ENCODE peak calls at places on chromosomes 5 and 9, in eight cellular contexts. O is A549, W is ovary, P is H1, B is upper lobe of left lung, H is tibial nerve, U is sigmoid colon, J is HepG2. N is an unnamed sample. For H3K4me1, the result is how much of the 10 kb centered on the place peaks cover.

GRCh38 chr5:55160493-55161209 is 680 bp downstream of the GPX8 start:
- DNase-seq in O (peak), J (no peak), U (peak), P (no peak), H (peak), W (no peak), B (peak), N (no peak)

GRCh38 chr5:9212605-9213004 is 333.3 kb downstream of the SEMA5A start:
- DNase-seq in U (no peak), J (no peak), W (no peak), P (no peak), H (no peak), B (no peak), O (no peak), N (no peak)

GRCh38 chr5:151251621-151252020 is 1.4 kb upstream of the GM2A start:
- DNase-seq in P (no peak), J (no peak), B (no peak), O (no peak), U (no peak), H (no peak), W (no peak), N (no peak)

GRCh38 chr5:51302358-51302757 is 80.9 kb upstream of the ISL1 start:
- DNase-seq in H (no peak), J (no peak), P (no peak), W (no peak), U (no peak), O (no peak), B (no peak), N (no peak)

GRCh38 chr5:154943527-154943926 is 2.7 kb downstream of the MRPL22 start:
- DNase-seq in H (no peak), P (no peak), O (no peak), J (no peak), B (no peak), W (no peak), U (no peak), N (no peak)

GRCh38 chr5:149412783-149413476 is 33.8 kb upstream of the IL17B start:
- DNase-seq in J (no peak), U (peak), O (no peak), W (peak), H (no peak), B (no peak), P (no peak), N (no peak)

GRCh38 chr9:104905931-104906330 is 22.0 kb downstream of the ABCA1 start:
- DNase-seq in U (no peak), H (no peak), O (no peak), W (no peak), P (peak), J (no peak), B (no peak), N (no peak)

GRCh38 chr5:13740471-13740870 is 204.0 kb downstream of the DNAH5 start:
- DNase-seq in O (no peak), U (no peak), W (no peak), P (no peak), B (no peak), J (no peak), H (no peak), N (no peak)

GRCh38 chr5:138033916-138034315 is 1.0 kb upstream of the FAM13B start:
- DNase-seq in B (no peak), W (no peak), P (no peak), J (no peak), U (no peak), O (no peak), H (no peak), N (no peak)

GRCh38 chr5:134527156-134527960 is 1.9 kb downstream of the JADE2 start:
- DNase-seq in O (peak), W (peak), U (peak), P (peak), H (peak), J (peak), B (peak), N (peak)

GRCh38 chr5:150492621-150493020 is 15.3 kb upstream of the NDST1 start:
- DNase-seq in P (no peak), J (no peak), W (no peak), U (no peak), O (peak), H (no peak), B (no peak), N (no peak)

GRCh38 chr9:70672136-70672535 is 257.7 kb upstream of the KLF9 start:
- DNase-seq in U (no peak), P (no peak), O (no peak), H (no peak), J (no peak), W (no peak), B (no peak), N (no peak)

GRCh38 chr9:135471751-135472640 is 7.6 kb upstream of the PPP1R26 start:
- DNase-seq in U (no peak), H (no peak), B (no peak), J (no peak), O (no peak), W (no peak), P (no peak), N (no peak)

GRCh38 chr9:37333288-37333687 is 89.2 kb upstream of the GRHPR start:
- DNase-seq in O (no peak), J (no peak), B (no peak), W (no peak), P (no peak), H (no peak), U (no peak), N (no peak)

GRCh38 chr9:21762064-21762463 is 40.4 kb upstream of the MTAP start:
- DNase-seq in U (no peak), P (no peak), W (no peak), J (no peak), O (no peak), H (no peak), B (no peak), N (no peak)

GRCh38 chr5:139682016-139682975 is 34.1 kb downstream of the CXXC5 start:
- DNase-seq in H (no peak), W (no peak), P (no peak), O (no peak), U (no peak), B (no peak), J (no peak), N (no peak)

GRCh38 chr5:115962565-115963402 is 509 bp downstream of the LVRN start:
- DNase-seq in H (no peak), O (no peak), U (peak), W (peak), B (no peak), P (peak), J (no peak), N (peak)

GRCh38 chr5:7250004-7250403 is 145.9 kb upstream of the ADCY2 start:
- DNase-seq in P (no peak), B (no peak), U (no peak), W (no peak), J (no peak), H (no peak), O (no peak), N (no peak)

GRCh38 chr5:31492824-31493223 is 39.1 kb downstream of the DROSHA start:
- DNase-seq in O (no peak), H (no peak), P (no peak), W (no peak), J (no peak), U (no peak), B (no peak), N (no peak)

GRCh38 chr5:89147026-89147425 is 264.0 kb upstream of the MEF2C start:
- DNase-seq in H (no peak), J (no peak), P (no peak), U (no peak), W (no peak), B (no peak), O (no peak), N (no peak)

GRCh38 chr5:144125163-144125726 is 45.2 kb downstream of the YIPF5 start:
- DNase-seq in O (no peak), P (no peak), U (no peak), B (no peak), W (no peak), J (no peak), H (no peak), N (no peak)

GRCh38 chr5:78808380-78808779 is 159.8 kb upstream of the LHFPL2 start:
- DNase-seq in W (peak), U (no peak), O (no peak), H (no peak), J (no peak), B (no peak), P (no peak), N (no peak)

GRCh38 chr5:142913728-142914338 is 143.7 kb downstream of the ARHGAP26 start:
- DNase-seq in P (no peak), W (no peak), B (no peak), H (no peak), U (no peak), J (no peak), O (no peak), N (no peak)

GRCh38 chr5:1173485-1174070 is 27.8 kb upstream of the SLC6A19 start:
- DNase-seq in W (no peak), O (no peak), B (no peak), P (no peak), U (no peak), H (no peak), J (no peak), N (no peak)

GRCh38 chr5:103203226-103203625 is 55.3 kb upstream of the MACIR start:
- DNase-seq in H (no peak), B (no peak), U (no peak), P (no peak), J (no peak), W (no peak), O (no peak), N (no peak)

GRCh38 chr5:88944751-88945507 is 61.9 kb upstream of the MEF2C start:
- DNase-seq in B (no peak), W (no peak), H (no peak), O (no peak), U (no peak), J (no peak), P (no peak), N (no peak)

GRCh38 chr5:98775962-98776687 is 2.7 kb downstream of the RGMB start:
- DNase-seq in O (no peak), J (no peak), W (no peak), U (no peak), P (no peak), H (no peak), B (no peak), N (no peak)

GRCh38 chr5:10594591-10595210 is 30.8 kb downstream of the ANKRD33B start:
- DNase-seq in U (no peak), J (no peak), W (no peak), O (no peak), B (peak), H (no peak), P (no peak), N (no peak)

GRCh38 chr9:108356806-108357205 is 499.0 kb downstream of the ACTL7B start:
- DNase-seq in P (no peak), B (no peak), H (no peak), U (no peak), W (no peak), J (no peak), O (no peak), N (no peak)

GRCh38 chr5:109689740-109690455 is at the start of gene MAN2A1:
- DNase-seq in J (peak), O (peak), P (peak), H (peak), B (peak), U (peak), W (peak), N (peak)

GRCh38 chr9:113600871-113601545 is 137.5 kb downstream of the RGS3 start:
- DNase-seq in P (no peak), W (peak), U (no peak), H (no peak), J (no peak), O (no peak), B (no peak), N (no peak)

GRCh38 chr5:180950291-180950949 is 38.2 kb upstream of the BTNL3 start:
- DNase-seq in H (no peak), P (no peak), J (no peak), W (no peak), O (no peak), U (no peak), B (no peak), N (no peak)

GRCh38 chr5:145856285-145856818 is 16.5 kb downstream of the GRXCR2 start:
- DNase-seq in H (peak), J (peak), B (peak), W (peak), P (peak), U (peak), O (no peak), N (peak)

GRCh38 chr5:54676964-54677363 is 159.4 kb downstream of the SNX18 start:
- DNase-seq in O (no peak), U (no peak), W (no peak), B (no peak), H (no peak), J (no peak), P (no peak), N (no peak)

GRCh38 chr5:159415301-159415937 is 85.1 kb upstream of the IL12B start:
- DNase-seq in W (peak), B (no peak), J (no peak), O (no peak), H (no peak), P (no peak), U (no peak), N (no peak)

GRCh38 chr9:12464910-12465512 is 228.2 kb upstream of the TYRP1 start:
- DNase-seq in H (no peak), O (peak), W (no peak), P (no peak), U (no peak), B (no peak), J (peak), N (no peak)

GRCh38 chr5:44881266-44881665 is 72.5 kb downstream of the MRPS30 start:
- DNase-seq in O (no peak), W (no peak), J (no peak), U (no peak), B (no peak), P (no peak), H (no peak), N (no peak)

GRCh38 chr5:44871401-44871800 is 62.7 kb downstream of the MRPS30 start:
- DNase-seq in P (no peak), O (no peak), H (no peak), B (no peak), J (no peak), W (no peak), U (no peak), N (no peak)

GRCh38 chr5:44870430-44870829 is 61.7 kb downstream of the MRPS30 start:
- DNase-seq in B (no peak), J (no peak), U (no peak), H (no peak), W (no peak), O (no peak), P (no peak), N (no peak)

GRCh38 chr5:44875661-44876250 is 67.0 kb downstream of the MRPS30 start:
- DNase-seq in J (peak), P (no peak), U (no peak), O (peak), B (no peak), W (no peak), H (no peak), N (no peak)
- TF ChIP-seq EP300 in J (no peak), P (no peak), U (no peak), O (no peak), B (no peak), W (no peak), H (no peak), N (no peak)

GRCh38 chr5:136033848-136034247 is 5.1 kb downstream of the TGFBI start:
- DNase-seq in W (no peak), J (no peak), U (peak), O (no peak), P (no peak), B (no peak), H (no peak), N (no peak)

GRCh38 chr5:136035837-136036236 is 7.0 kb downstream of the TGFBI start:
- DNase-seq in B (no peak), P (no peak), W (no peak), H (no peak), J (no peak), O (no peak), U (no peak), N (no peak)

GRCh38 chr5:136033244-136033643 is 4.5 kb downstream of the TGFBI start:
- DNase-seq in W (no peak), B (no peak), H (no peak), P (no peak), U (no peak), J (no peak), O (no peak), N (no peak)

GRCh38 chr5:136034976-136035375 is 6.2 kb downstream of the TGFBI start:
- DNase-seq in O (no peak), P (no peak), U (peak), B (no peak), W (no peak), H (no peak), J (no peak), N (peak)

DNA sequence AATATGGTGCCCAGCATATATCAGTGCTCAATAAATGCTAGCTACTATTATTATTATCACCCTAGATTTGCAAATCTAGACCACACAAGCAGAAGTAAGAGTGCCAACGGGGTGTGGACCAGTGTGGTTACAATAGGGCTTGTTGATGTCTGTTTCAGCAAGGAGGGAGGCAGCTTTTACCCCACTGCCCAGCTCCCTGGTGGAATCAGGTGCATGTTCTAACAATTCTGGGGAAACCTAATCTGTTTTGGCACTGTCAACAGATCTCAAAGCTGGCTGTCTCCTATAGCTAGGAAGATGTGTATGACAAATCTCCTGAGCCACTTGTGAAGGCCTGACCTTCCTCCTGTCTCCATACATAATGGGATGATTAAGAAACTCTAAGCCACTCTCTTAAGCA is 5.7 kb downstream of the TGFBI start:
- DNase-seq in P (no peak), B (no peak), O (no peak), H (no peak), J (no peak), W (no peak), U (peak), N (peak)
- H3K4me1 ChIP-seq in P (under half), B (under half), O (half or more), H (under half), J (half or more), W (under half), U (under half), N (half or more)

GRCh38 chr5:141127305-141127704 is 5.7 kb downstream of the PCDHB4 start:
- DNase-seq in J (no peak), U (no peak), H (no peak), B (no peak), P (no peak), O (no peak), W (no peak), N (no peak)

GRCh38 chr5:141121985-141122384 is 367 bp downstream of the PCDHB4 start:
- DNase-seq in U (no peak), H (no peak), O (no peak), J (no peak), P (no peak), W (no peak), B (no peak), N (no peak)

DNA sequence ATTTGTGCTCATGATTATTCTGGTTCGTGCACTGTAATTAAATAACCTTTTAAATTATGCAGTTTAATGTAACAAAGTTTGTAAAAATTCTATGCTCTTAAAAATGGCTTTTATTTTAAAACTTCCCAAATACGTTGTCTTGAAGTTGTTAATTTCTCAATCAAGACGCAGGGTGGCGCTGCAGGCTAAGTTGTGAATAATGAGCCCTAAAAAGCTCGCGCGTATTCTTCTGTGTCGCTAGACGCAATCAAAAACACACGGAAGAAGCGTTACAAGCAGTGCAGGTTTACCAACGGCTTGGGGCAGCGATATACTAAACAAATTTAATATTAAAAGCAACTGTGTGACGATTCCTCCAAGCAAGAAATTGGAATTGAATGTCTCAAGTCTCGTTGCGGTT is at the start of gene PCDHB4:
- DNase-seq in P (no peak), B (no peak), H (no peak), U (no peak), J (peak), O (no peak), W (peak), N (no peak)
- H3K27ac ChIP-seq in P (no peak), B (no peak), H (peak), U (peak), J (no peak), O (no peak), W (peak), N (no peak)

DNA sequence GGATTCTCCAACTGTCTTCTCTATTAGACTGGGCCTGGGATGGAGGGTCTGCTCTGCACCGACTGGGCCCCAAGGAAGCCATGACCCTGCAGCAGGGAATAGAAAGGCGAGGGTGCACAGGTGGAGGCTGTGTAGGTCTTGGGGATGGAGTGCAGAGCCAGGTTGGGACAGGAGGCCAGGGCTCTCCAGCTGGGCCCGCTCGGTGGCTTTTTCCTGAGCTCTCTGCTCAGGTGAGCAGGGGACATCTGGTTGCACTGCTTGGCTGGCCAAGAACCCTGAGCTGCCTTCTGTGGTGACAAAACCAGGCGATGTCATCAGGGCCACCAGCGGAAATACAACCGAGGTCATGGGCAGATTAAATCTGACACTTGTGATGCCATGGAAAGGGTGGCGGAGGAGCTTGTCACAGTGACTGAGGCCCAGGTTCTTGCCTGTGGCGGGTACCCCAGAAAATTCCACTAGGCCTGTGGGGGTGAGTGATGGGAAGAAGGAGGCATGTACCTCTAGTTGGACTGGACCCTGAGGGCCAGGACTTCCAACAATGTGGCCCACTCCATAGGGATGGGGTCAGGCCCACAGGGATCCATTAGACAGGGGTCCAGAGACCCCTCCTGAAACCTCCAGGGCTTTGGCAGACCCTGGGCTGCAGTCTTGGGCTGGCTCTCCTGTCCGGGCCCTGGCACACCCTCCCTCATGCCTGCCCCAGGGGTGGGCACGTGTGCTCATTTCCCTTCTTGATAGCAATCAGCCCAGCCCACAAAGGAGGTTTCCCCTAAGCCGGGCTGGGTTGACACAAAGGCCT is 4.4 kb upstream of the IL3 start:
- DNase-seq in U (peak), J (no peak), B (no peak), H (no peak), O (no peak), P (peak), W (peak), N (peak)
- TF ChIP-seq EP300 in U (no peak), J (no peak), B (no peak), H (no peak), O (no peak), P (no peak), W (no peak), N (no peak)

GRCh38 chr9:95007470-95007869 is 281.0 kb downstream of the AOPEP start:
- DNase-seq in J (no peak), H (no peak), O (no peak), U (no peak), W (no peak), P (no peak), B (no peak), N (no peak)
- H3K4me1 ChIP-seq in J (half or more), H (under half), O (half or more), U (under half), W (under half), P (under half), B (under half), N (half or more)

DNA sequence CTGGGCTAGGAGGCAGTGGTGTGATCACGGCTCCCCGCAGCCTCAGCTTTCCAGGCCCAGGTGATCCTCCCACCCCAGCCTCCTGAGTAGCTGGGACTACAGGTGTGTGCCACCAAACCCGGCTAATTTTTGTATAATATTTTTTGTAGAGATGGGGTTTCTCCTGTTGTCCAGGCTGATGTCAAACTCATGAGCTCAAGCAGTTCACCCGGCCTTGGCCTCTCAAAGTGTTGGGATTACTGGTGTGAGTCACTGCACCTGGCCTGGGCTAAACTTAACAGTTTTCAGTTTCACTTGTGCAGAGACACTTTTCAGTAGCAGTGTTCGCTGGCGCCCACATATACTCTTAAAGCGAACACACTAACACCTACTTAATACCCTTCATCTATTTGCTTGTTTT is 205.6 kb upstream of the ZNF608 start:
- DNase-seq in W (no peak), H (no peak), U (no peak), P (no peak), O (no peak), B (no peak), J (no peak), N (no peak)
- H3K27ac ChIP-seq in W (no peak), H (no peak), U (no peak), P (no peak), O (no peak), B (no peak), J (no peak), N (no peak)